ENCODE peak calls at places on chromosomes 2 and 18, in four cellular contexts. T is GOT3, B is RPMI7951, C is right cardiac atrium. A is an unnamed sample.

GRCh38 chr2:164655336-164655735 is 34.1 kb upstream of the GRB14 start:
- DNase-seq in B (no peak), C (no peak), T (no peak), A (no peak)

GRCh38 chr18:58529714-58530354 is 99.1 kb downstream of the ALPK2 start:
- DNase-seq in T (no peak), B (peak), C (peak), A (peak)

GRCh38 chr18:12939161-12939560 is 8.7 kb upstream of the SEH1L start:
- DNase-seq in B (no peak), C (no peak), T (no peak), A (no peak)

GRCh38 chr2:233822101-233822771 is 32.1 kb downstream of the HJURP start:
- DNase-seq in C (peak), B (no peak), T (no peak), A (no peak)

GRCh38 chr2:12978058-12978835 is 261.5 kb downstream of the TRIB2 start:
- DNase-seq in C (no peak), T (no peak), B (peak), A (no peak)

GRCh38 chr18:41940506-41941215 is 14.4 kb upstream of the PIK3C3 start:
- DNase-seq in T (no peak), C (no peak), B (peak), A (peak)

GRCh38 chr2:12819721-12820120 is 103.0 kb downstream of the TRIB2 start:
- DNase-seq in T (no peak), B (peak), C (no peak), A (peak)

GRCh38 chr2:173940208-173941020 is 24.8 kb downstream of the SP3 start:
- DNase-seq in T (no peak), B (no peak), C (no peak), A (peak)